ENCODE peak calls at places on chromosomes 7 and 10, in four cellular contexts. T is T47D, X is activated B cell treated with CpG ODN at 0.5 μM for 24 hours, I is aorta. J is an unnamed sample.

GRCh38 chr7:120951826-120952225 is 1.2 kb downstream of the ING3 start:
- DNase-seq in T (no peak), X (no peak), I (no peak), J (no peak)

GRCh38 chr10:84447701-84448400 is 119.5 kb downstream of the CCSER2 start:
- DNase-seq in T (no peak), X (no peak), I (no peak), J (no peak)

GRCh38 chr7:17546206-17546998 is 247.9 kb downstream of the AHR start:
- DNase-seq in T (no peak), X (no peak), I (no peak), J (no peak)

GRCh38 chr10:126239844-126240243 is 148.4 kb downstream of the ADAM12 start:
- DNase-seq in T (no peak), X (no peak), I (no peak), J (no peak)

GRCh38 chr10:29345144-29345892 is 56.4 kb downstream of the LYZL1 start:
- DNase-seq in T (no peak), X (no peak), I (no peak), J (no peak)

GRCh38 chr7:81993186-81993585 is 223.3 kb upstream of the HGF start:
- DNase-seq in T (no peak), X (no peak), I (no peak), J (no peak)

GRCh38 chr7:114087674-114088539 is 169.1 kb upstream of the PPP1R3A start:
- DNase-seq in T (no peak), X (no peak), I (peak), J (peak)

GRCh38 chr10:47047127-47047504 is 135.9 kb downstream of the PTPN20 start:
- DNase-seq in T (no peak), X (no peak), I (peak), J (no peak)

GRCh38 chr10:78448470-78448869 is 414.8 kb downstream of the RPS24 start:
- DNase-seq in T (no peak), X (no peak), I (no peak), J (no peak)

GRCh38 chr10:86654411-86655172 is at the start of gene OPN4:
- DNase-seq in T (no peak), X (peak), I (peak), J (no peak)

GRCh38 chr7:16759840-16760239 is 6.3 kb downstream of the TSPAN13 start:
- DNase-seq in T (no peak), X (no peak), I (no peak), J (no peak)

GRCh38 chr7:127377425-127377824 is 15.1 kb downstream of the ZNF800 start:
- DNase-seq in T (no peak), X (no peak), I (no peak), J (no peak)

GRCh38 chr10:70679498-70679897 is 7.2 kb downstream of the ADAMTS14 start:
- DNase-seq in T (no peak), X (no peak), I (no peak), J (peak)

GRCh38 chr7:127392182-127392565 is 334 bp downstream of the ZNF800 start:
- DNase-seq in T (no peak), X (peak), I (peak), J (peak)

GRCh38 chr7:80593869-80594587 is 44.4 kb upstream of the CD36 start:
- DNase-seq in T (no peak), X (no peak), I (no peak), J (peak)

GRCh38 chr10:50554381-50554994 is 69.3 kb downstream of the SGMS1 start:
- DNase-seq in T (no peak), X (no peak), I (no peak), J (peak)

GRCh38 chr7:80047856-80048459 is 86.7 kb upstream of the GNAI1 start:
- DNase-seq in T (no peak), X (no peak), I (no peak), J (no peak)

GRCh38 chr10:43186150-43186549 is 47.9 kb downstream of the CSGALNACT2 start:
- DNase-seq in T (no peak), X (no peak), I (no peak), J (no peak)

GRCh38 chr10:14904316-14904732 is 25.7 kb downstream of the SUV39H2 start:
- DNase-seq in T (peak), X (no peak), I (no peak), J (no peak)

GRCh38 chr7:106111671-106112117 is 418 bp downstream of the SYPL1 start:
- DNase-seq in T (peak), X (no peak), I (peak), J (peak)

GRCh38 chr7:143518941-143519340 is 41.3 kb downstream of the TAS2R41 start:
- DNase-seq in T (no peak), X (no peak), I (no peak), J (no peak)

GRCh38 chr10:74104480-74104879 is 46.1 kb downstream of the AP3M1 start:
- DNase-seq in T (no peak), X (no peak), I (no peak), J (no peak)

GRCh38 chr7:145065451-145065850 is 229.6 kb upstream of the TPK1 start:
- DNase-seq in T (no peak), X (no peak), I (no peak), J (no peak)

GRCh38 chr7:29146082-29146706 is at the start of gene CPVL:
- DNase-seq in T (no peak), X (no peak), I (peak), J (peak)

GRCh38 chr7:7102906-7103305 is 79.4 kb upstream of the C1GALT1 start:
- DNase-seq in T (no peak), X (no peak), I (no peak), J (no peak)

GRCh38 chr10:124403548-124403947 is 15.2 kb downstream of the OAT start:
- DNase-seq in T (peak), X (no peak), I (peak), J (no peak)

GRCh38 chr10:130021373-130021950 is 57.4 kb upstream of the EBF3 start:
- DNase-seq in T (no peak), X (no peak), I (no peak), J (peak)

GRCh38 chr10:71946700-71947099 is 17.5 kb upstream of the CHST3 start:
- DNase-seq in T (no peak), X (no peak), I (no peak), J (no peak)

GRCh38 chr7:113013761-113014449 is 72.7 kb downstream of the GPR85 start:
- DNase-seq in T (no peak), X (no peak), I (no peak), J (no peak)

GRCh38 chr10:61475449-61475873 is 22.3 kb upstream of the TMEM26 start:
- DNase-seq in T (no peak), X (no peak), I (no peak), J (no peak)

GRCh38 chr10:61835909-61836232 is 65.6 kb upstream of the ARID5B start:
- DNase-seq in T (no peak), X (no peak), I (no peak), J (no peak)

GRCh38 chr10:100744136-100744979 is 1.0 kb upstream of the PAX2 start:
- DNase-seq in T (no peak), X (no peak), I (no peak), J (no peak)

J was measured in Right ventricle myocardium superior.